ENCODE peak calls at places on chromosomes 6 and 20, in eight cellular contexts. One of them, this sample, is unnamed.
A peak's percentile ranks its signal among the peaks of the same experiment; 100 is the strongest.

GRCh38 chr6:30915591-30915946 is 1.5 kb downstream of the VARS2 start:
- DNase-seq in PC-3: peak; percentile 77
- DNase-seq in A549: peak; percentile 65
- DNase-seq in fibroblast of lung: peak; percentile 53
- DNase-seq in neural progenitor cell: peak; percentile 75
- DNase-seq in right atrium auricular region: no peak
- DNase-seq in naive thymus-derived CD4-positive, alpha-beta T cell: peak; percentile 32
- DNase-seq in MM.1S: peak; percentile 51
- DNase-seq in this sample: no peak

GRCh38 chr20:36399147-36399968 is 93.2 kb downstream of the DLGAP4 start:
- DNase-seq in PC-3: peak; percentile 78
- DNase-seq in A549: peak; percentile 75
- DNase-seq in fibroblast of lung: peak; percentile 6
- DNase-seq in neural progenitor cell: peak; percentile 83
- DNase-seq in right atrium auricular region: no peak
- DNase-seq in naive thymus-derived CD4-positive, alpha-beta T cell: peak; percentile 13
- DNase-seq in MM.1S: peak; percentile 79
- DNase-seq in this sample: no peak

GRCh38 chr20:32206383-32207210 is 946 bp downstream of the PLAGL2 start:
- DNase-seq in PC-3: no peak
- DNase-seq in A549: no peak
- DNase-seq in fibroblast of lung: no peak
- DNase-seq in neural progenitor cell: peak; percentile 13
- DNase-seq in right atrium auricular region: no peak
- DNase-seq in naive thymus-derived CD4-positive, alpha-beta T cell: no peak
- DNase-seq in MM.1S: no peak
- DNase-seq in this sample: no peak

GRCh38 chr6:88612631-88613030 is 350.8 kb downstream of the RNGTT start:
- DNase-seq in PC-3: no peak
- DNase-seq in A549: no peak
- DNase-seq in fibroblast of lung: no peak
- DNase-seq in neural progenitor cell: no peak
- DNase-seq in right atrium auricular region: no peak
- DNase-seq in naive thymus-derived CD4-positive, alpha-beta T cell: no peak
- DNase-seq in MM.1S: no peak
- DNase-seq in this sample: no peak

GRCh38 chr20:36817496-36817895 is 43.9 kb upstream of the DSN1 start:
- DNase-seq in PC-3: no peak
- DNase-seq in A549: no peak
- DNase-seq in fibroblast of lung: no peak
- DNase-seq in neural progenitor cell: no peak
- DNase-seq in right atrium auricular region: no peak
- DNase-seq in naive thymus-derived CD4-positive, alpha-beta T cell: no peak
- DNase-seq in MM.1S: no peak
- DNase-seq in this sample: no peak

GRCh38 chr6:94510877-94511276 is 1066.5 kb upstream of the MANEA start:
- DNase-seq in PC-3: no peak
- DNase-seq in A549: no peak
- DNase-seq in fibroblast of lung: no peak
- DNase-seq in neural progenitor cell: no peak
- DNase-seq in right atrium auricular region: no peak
- DNase-seq in naive thymus-derived CD4-positive, alpha-beta T cell: no peak
- DNase-seq in MM.1S: no peak
- DNase-seq in this sample: no peak

GRCh38 chr6:107622269-107622668 is 132.4 kb downstream of the SOBP start:
- DNase-seq in PC-3: no peak
- DNase-seq in A549: no peak
- DNase-seq in fibroblast of lung: no peak
- DNase-seq in neural progenitor cell: no peak
- DNase-seq in right atrium auricular region: no peak
- DNase-seq in naive thymus-derived CD4-positive, alpha-beta T cell: no peak
- DNase-seq in MM.1S: no peak
- DNase-seq in this sample: no peak

GRCh38 chr20:58690851-58691250 is 1.7 kb upstream of the NPEPL1 start:
- DNase-seq in PC-3: no peak
- DNase-seq in A549: no peak
- DNase-seq in fibroblast of lung: peak; percentile 23
- DNase-seq in neural progenitor cell: no peak
- DNase-seq in right atrium auricular region: peak; percentile 68
- DNase-seq in naive thymus-derived CD4-positive, alpha-beta T cell: no peak
- DNase-seq in MM.1S: no peak
- DNase-seq in this sample: no peak

GRCh38 chr20:63963348-63963741 is 6.4 kb downstream of the ZNF512B start:
- DNase-seq in PC-3: no peak
- DNase-seq in A549: no peak
- DNase-seq in fibroblast of lung: no peak
- DNase-seq in neural progenitor cell: no peak
- DNase-seq in right atrium auricular region: no peak
- DNase-seq in naive thymus-derived CD4-positive, alpha-beta T cell: no peak
- DNase-seq in MM.1S: no peak
- DNase-seq in this sample: no peak

GRCh38 chr6:56570434-56571359 is 72.0 kb downstream of the DST start:
- DNase-seq in PC-3: peak; percentile 60
- DNase-seq in A549: peak; percentile 20
- DNase-seq in fibroblast of lung: peak; percentile 28
- DNase-seq in neural progenitor cell: no peak
- DNase-seq in right atrium auricular region: no peak
- DNase-seq in naive thymus-derived CD4-positive, alpha-beta T cell: peak; percentile 17
- DNase-seq in MM.1S: peak; percentile 25
- DNase-seq in this sample: peak; percentile 26

GRCh38 chr6:35728663-35729348 is 8.0 kb upstream of the ARMC12 start:
- DNase-seq in PC-3: no peak
- DNase-seq in A549: no peak
- DNase-seq in fibroblast of lung: no peak
- DNase-seq in neural progenitor cell: no peak
- DNase-seq in right atrium auricular region: no peak
- DNase-seq in naive thymus-derived CD4-positive, alpha-beta T cell: peak; percentile 51
- DNase-seq in MM.1S: peak; percentile 42
- DNase-seq in this sample: peak; percentile 64

GRCh38 chr6:35727206-35727934 is 9.5 kb upstream of the ARMC12 start:
- DNase-seq in PC-3: peak; percentile 38
- DNase-seq in A549: peak; percentile 58
- DNase-seq in fibroblast of lung: peak; percentile 73
- DNase-seq in neural progenitor cell: peak; percentile 81
- DNase-seq in right atrium auricular region: peak; percentile 94
- DNase-seq in naive thymus-derived CD4-positive, alpha-beta T cell: no peak
- DNase-seq in MM.1S: peak; percentile 49
- DNase-seq in this sample: no peak

GRCh38 chr6:35729722-35730121 is 7.1 kb upstream of the ARMC12 start:
- DNase-seq in PC-3: no peak
- DNase-seq in A549: no peak
- DNase-seq in fibroblast of lung: no peak
- DNase-seq in neural progenitor cell: no peak
- DNase-seq in right atrium auricular region: no peak
- DNase-seq in naive thymus-derived CD4-positive, alpha-beta T cell: no peak
- DNase-seq in MM.1S: no peak
- DNase-seq in this sample: no peak

GRCh38 chr6:35729349-35729678 is 7.5 kb upstream of the ARMC12 start:
- DNase-seq in PC-3: no peak
- DNase-seq in A549: no peak
- DNase-seq in fibroblast of lung: no peak
- DNase-seq in neural progenitor cell: no peak
- DNase-seq in right atrium auricular region: no peak
- DNase-seq in naive thymus-derived CD4-positive, alpha-beta T cell: no peak
- DNase-seq in MM.1S: no peak
- DNase-seq in this sample: no peak

GRCh38 chr6:35727935-35728662 is 8.7 kb upstream of the ARMC12 start:
- DNase-seq in PC-3: peak; percentile 87
- DNase-seq in A549: peak; percentile 68
- DNase-seq in fibroblast of lung: peak; percentile 96
- DNase-seq in neural progenitor cell: peak; percentile 84
- DNase-seq in right atrium auricular region: peak; percentile 97
- DNase-seq in naive thymus-derived CD4-positive, alpha-beta T cell: peak; percentile 90
- DNase-seq in MM.1S: peak; percentile 94
- DNase-seq in this sample: peak; percentile 90
- H3K4me1 ChIP-seq in PC-3: peaks cover 27% of the 10 kb centered on the region
- H3K4me1 ChIP-seq in A549: peaks cover 69% of the 10 kb centered on the region
- H3K4me1 ChIP-seq in fibroblast of lung: peaks cover 34% of the 10 kb centered on the region
- H3K4me1 ChIP-seq in neural progenitor cell: peaks cover 64% of the 10 kb centered on the region
- H3K4me1 ChIP-seq in right atrium auricular region: no peaks in the 10 kb centered on the region
- H3K4me1 ChIP-seq in naive thymus-derived CD4-positive, alpha-beta T cell: peaks cover 77% of the 10 kb centered on the region
- H3K4me1 ChIP-seq in MM.1S: peaks cover 34% of the 10 kb centered on the region
- H3K4me1 ChIP-seq in this sample: peaks cover 74% of the 10 kb centered on the region

GRCh38 chr20:22690000-22690399 is 105.6 kb upstream of the FOXA2 start:
- DNase-seq in PC-3: no peak
- DNase-seq in A549: no peak
- DNase-seq in fibroblast of lung: no peak
- DNase-seq in neural progenitor cell: no peak
- DNase-seq in right atrium auricular region: no peak
- DNase-seq in naive thymus-derived CD4-positive, alpha-beta T cell: no peak
- DNase-seq in MM.1S: no peak
- DNase-seq in this sample: no peak
- H3K4me3 ChIP-seq in PC-3: no peak overlapping the region
- H3K4me3 ChIP-seq in A549: no peak overlapping the region
- H3K4me3 ChIP-seq in fibroblast of lung: no peak overlapping the region
- H3K4me3 ChIP-seq in neural progenitor cell: no peak overlapping the region
- H3K4me3 ChIP-seq in right atrium auricular region: no peak overlapping the region
- H3K4me3 ChIP-seq in naive thymus-derived CD4-positive, alpha-beta T cell: no peak overlapping the region
- H3K4me3 ChIP-seq in MM.1S: no peak overlapping the region
- H3K4me3 ChIP-seq in this sample: no peak overlapping the region

GRCh38 chr6:147508073-147508870 is at the start of gene SAMD5:
- DNase-seq in PC-3: peak; percentile 75
- DNase-seq in A549: peak; percentile 62
- DNase-seq in fibroblast of lung: peak; percentile 75
- DNase-seq in neural progenitor cell: peak; percentile 87
- DNase-seq in right atrium auricular region: no peak
- DNase-seq in naive thymus-derived CD4-positive, alpha-beta T cell: peak; percentile 16
- DNase-seq in MM.1S: no peak
- DNase-seq in this sample: no peak
- H3K27ac ChIP-seq in PC-3: no peak within 1 kb of the TSS
- H3K27ac ChIP-seq in A549: peak within 1 kb of the TSS; percentile 82
- H3K27ac ChIP-seq in fibroblast of lung: peak within 1 kb of the TSS; percentile 23
- H3K27ac ChIP-seq in neural progenitor cell: no peak within 1 kb of the TSS
- H3K27ac ChIP-seq in right atrium auricular region: peak within 1 kb of the TSS; percentile 77
- H3K27ac ChIP-seq in naive thymus-derived CD4-positive, alpha-beta T cell: no peak within 1 kb of the TSS
- H3K27ac ChIP-seq in MM.1S: no peak within 1 kb of the TSS
- H3K27ac ChIP-seq in this sample: no peak within 1 kb of the TSS

GRCh38 chr20:50790651-50791277 is 4.1 kb upstream of the BCAS4 start:
- DNase-seq in PC-3: peak; percentile 96
- DNase-seq in A549: peak; percentile 96
- DNase-seq in fibroblast of lung: peak; percentile 85
- DNase-seq in neural progenitor cell: peak; percentile 92
- DNase-seq in right atrium auricular region: peak; percentile 85
- DNase-seq in naive thymus-derived CD4-positive, alpha-beta T cell: peak; percentile 77
- DNase-seq in MM.1S: peak; percentile 88
- DNase-seq in this sample: peak; percentile 65
- H3K4me1 ChIP-seq in PC-3: peaks cover 24% of the 10 kb centered on the region
- H3K4me1 ChIP-seq in A549: peaks cover 32% of the 10 kb centered on the region
- H3K4me1 ChIP-seq in fibroblast of lung: peaks cover 13% of the 10 kb centered on the region
- H3K4me1 ChIP-seq in neural progenitor cell: peaks cover 8% of the 10 kb centered on the region
- H3K4me1 ChIP-seq in right atrium auricular region: no peaks in the 10 kb centered on the region
- H3K4me1 ChIP-seq in naive thymus-derived CD4-positive, alpha-beta T cell: peaks cover 16% of the 10 kb centered on the region
- H3K4me1 ChIP-seq in MM.1S: peaks cover 9% of the 10 kb centered on the region
- H3K4me1 ChIP-seq in this sample: peaks cover 19% of the 10 kb centered on the region

GRCh38 chr6:3738381-3739131 is 13.0 kb downstream of the PXDC1 start:
- DNase-seq in PC-3: no peak
- DNase-seq in A549: no peak
- DNase-seq in fibroblast of lung: no peak
- DNase-seq in neural progenitor cell: no peak
- DNase-seq in right atrium auricular region: no peak
- DNase-seq in naive thymus-derived CD4-positive, alpha-beta T cell: no peak
- DNase-seq in MM.1S: no peak
- DNase-seq in this sample: no peak
- H3K4me3 ChIP-seq in PC-3: no peak overlapping the region
- H3K4me3 ChIP-seq in A549: no peak overlapping the region
- H3K4me3 ChIP-seq in fibroblast of lung: no peak overlapping the region
- H3K4me3 ChIP-seq in neural progenitor cell: no peak overlapping the region
- H3K4me3 ChIP-seq in right atrium auricular region: no peak overlapping the region
- H3K4me3 ChIP-seq in naive thymus-derived CD4-positive, alpha-beta T cell: no peak overlapping the region
- H3K4me3 ChIP-seq in MM.1S: no peak overlapping the region
- H3K4me3 ChIP-seq in this sample: no peak overlapping the region

DNA sequence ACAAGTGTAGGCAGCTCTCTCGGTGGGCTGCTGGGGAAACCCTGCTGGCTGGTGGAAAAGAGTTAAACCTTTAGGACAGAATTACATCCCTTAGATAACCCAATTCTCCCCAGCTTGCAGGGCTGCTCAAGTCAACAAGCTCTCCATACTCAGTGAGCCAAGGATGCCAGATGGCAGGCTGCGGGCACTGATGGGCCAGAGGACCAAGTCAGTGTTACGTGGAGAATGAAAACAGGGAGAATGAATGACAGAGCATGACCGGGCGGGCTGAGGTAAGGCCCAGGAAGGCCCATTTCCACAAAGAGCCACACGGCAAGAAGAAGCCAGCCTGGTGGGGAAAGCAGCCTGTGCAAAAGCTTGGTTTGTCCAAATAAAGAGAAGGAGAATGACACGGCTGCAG is 58.7 kb upstream of the CD93 start:
- DNase-seq in PC-3: no peak
- DNase-seq in A549: no peak
- DNase-seq in fibroblast of lung: no peak
- DNase-seq in neural progenitor cell: no peak
- DNase-seq in right atrium auricular region: no peak
- DNase-seq in naive thymus-derived CD4-positive, alpha-beta T cell: no peak
- DNase-seq in MM.1S: no peak
- DNase-seq in this sample: no peak
- H3K27ac ChIP-seq in PC-3: peak overlapping the region; percentile 43
- H3K27ac ChIP-seq in A549: peak overlapping the region; percentile 5
- H3K27ac ChIP-seq in fibroblast of lung: peak overlapping the region; percentile 10
- H3K27ac ChIP-seq in neural progenitor cell: no peak overlapping the region
- H3K27ac ChIP-seq in right atrium auricular region: peak overlapping the region; percentile 40
- H3K27ac ChIP-seq in naive thymus-derived CD4-positive, alpha-beta T cell: no peak overlapping the region
- H3K27ac ChIP-seq in MM.1S: no peak overlapping the region
- H3K27ac ChIP-seq in this sample: no peak overlapping the region